ENCODE peak calls at places on chromosome 2, in seven cellular contexts. Z is endodermal cell; M is activated effector memory CD4-positive, alpha-beta T cell treated with anti-CD3 and anti-CD28 coated beads, Interleukin-2, amount 50 U/mL, for 16 hours; T is GM13977; I is CD8-positive, alpha-beta T cell; O is fibroblast of lung; C is activated naive CD4-positive, alpha-beta T cell treated with Interleukin-2 at 50 U/mL for 16 hours. J is an unnamed sample.

GRCh38 chr2:152723918-152724317 is 5.5 kb downstream of the ARL6IP6 start:
- DNase-seq in O (no peak), I (no peak), T (no peak), M (no peak), C (no peak), Z (no peak), J (no peak)

GRCh38 chr2:97845133-97845532 is 131.8 kb downstream of the ZAP70 start:
- DNase-seq in Z (no peak), T (no peak), O (no peak), C (no peak), M (no peak), I (no peak), J (no peak)

GRCh38 chr2:159650574-159650973 is 34.2 kb upstream of the BAZ2B start:
- DNase-seq in T (no peak), Z (no peak), I (no peak), C (no peak), O (no peak), M (no peak), J (no peak)

GRCh38 chr2:46213906-46214305 is 83.3 kb upstream of the EPAS1 start:
- DNase-seq in Z (no peak), O (no peak), T (no peak), M (no peak), I (no peak), C (no peak), J (no peak)

GRCh38 chr2:197576631-197577030 is 60.8 kb downstream of the MOB4 start:
- DNase-seq in Z (no peak), M (no peak), O (peak; percentile 55), C (no peak), T (no peak), I (no peak), J (no peak)

GRCh38 chr2:10196275-10196892 is 73.8 kb downstream of the RRM2 start:
- DNase-seq in I (no peak), Z (no peak), O (peak; percentile 44), M (no peak), C (no peak), T (no peak), J (no peak)

GRCh38 chr2:101185085-101185484 is 33.9 kb upstream of the TBC1D8 start:
- DNase-seq in O (no peak), Z (no peak), M (no peak), C (no peak), T (no peak), I (no peak), J (no peak)

GRCh38 chr2:19035238-19035637 is 323.2 kb downstream of the OSR1 start:
- DNase-seq in Z (no peak), I (no peak), C (no peak), T (no peak), M (no peak), O (peak; percentile 89), J (no peak)

GRCh38 chr2:164600763-164601162 is 20.5 kb downstream of the GRB14 start:
- DNase-seq in I (no peak), C (no peak), T (no peak), O (no peak), M (no peak), Z (no peak), J (no peak)

GRCh38 chr2:137228566-137228965 is 463.2 kb downstream of the THSD7B start:
- DNase-seq in I (no peak), C (no peak), O (no peak), M (no peak), Z (no peak), T (no peak), J (no peak)

GRCh38 chr2:23452853-23453420 is 68.0 kb downstream of the KLHL29 start:
- DNase-seq in I (peak; percentile 73), M (no peak), Z (no peak), O (peak; percentile 21), T (peak; percentile 31), C (no peak), J (no peak)

GRCh38 chr2:22497789-22498188 is 887.2 kb upstream of the KLHL29 start:
- DNase-seq in O (no peak), Z (no peak), T (no peak), I (no peak), M (no peak), C (no peak), J (no peak)

GRCh38 chr2:62334440-62335058 is 138.6 kb downstream of the B3GNT2 start:
- DNase-seq in I (no peak), Z (no peak), M (no peak), T (peak; percentile 40), O (no peak), C (no peak), J (no peak)